ENCODE peak calls at places on chromosomes 7 and 10, in five cellular contexts. X, Y, C, D and M are unnamed samples.

GRCh38 chr10:43928425-43928968 is 279.8 kb upstream of the ZNF32 start:
- DNase-seq in D (no peak), C (no peak), X (no peak), Y (no peak), M (no peak)

GRCh38 chr10:88045116-88045515 is 181.7 kb downstream of the PTEN start:
- DNase-seq in X (no peak), D (no peak), C (no peak), Y (no peak), M (no peak)

GRCh38 chr10:112782176-112782907 is 167.7 kb upstream of the TCF7L2 start:
- DNase-seq in D (peak; percentile 73), X (peak; percentile 36), C (no peak), Y (no peak), M (no peak)

GRCh38 chr7:66114743-66115727 is at the start of gene CRCP:
- DNase-seq in C (peak; percentile 93), D (peak; percentile 92), Y (peak; percentile 84), X (peak; percentile 87), M (peak; percentile 67)

GRCh38 chr10:30018512-30018911 is 40.9 kb downstream of the JCAD start:
- DNase-seq in D (no peak), C (no peak), X (no peak), Y (no peak), M (no peak)

GRCh38 chr10:109987413-109987812 is 20.4 kb upstream of the ADD3 start:
- DNase-seq in X (no peak), C (no peak), D (no peak), Y (peak; percentile 37), M (no peak)

GRCh38 chr10:26621889-26622681 is 75.4 kb upstream of the PDSS1 start:
- DNase-seq in Y (no peak), C (peak; percentile 58), D (peak; percentile 74), X (peak; percentile 56), M (no peak)

GRCh38 chr7:1920266-1920681 is 250.2 kb downstream of the ELFN1 start:
- DNase-seq in C (no peak), Y (no peak), D (no peak), X (no peak), M (no peak)

GRCh38 chr10:70962686-70963085 is 74.3 kb upstream of the PCBD1 start:
- DNase-seq in X (no peak), C (no peak), Y (no peak), D (no peak), M (no peak)

GRCh38 chr7:70598976-70599375 is 533.0 kb upstream of the GALNT17 start:
- DNase-seq in X (no peak), D (no peak), Y (no peak), C (no peak), M (peak; percentile 28)

GRCh38 chr10:128150045-128150493 is 23.8 kb upstream of the MKI67 start:
- DNase-seq in C (no peak), Y (peak; percentile 61), D (peak; percentile 87), X (peak; percentile 53), M (peak; percentile 68)
- TF ChIP-seq POLR2A in C (no peak), Y (no peak), D (no peak), X (no peak), M (no peak)

GRCh38 chr7:100015232-100016208 is at the start of gene ZKSCAN1:
- DNase-seq in C (peak; percentile 95), X (peak; percentile 90), D (peak; percentile 93), Y (peak; percentile 89), M (peak; percentile 93)
- TF ChIP-seq POLR2A in C (peak; percentile 49), X (peak; percentile 93), D (no peak), Y (peak; percentile 89), M (peak; percentile 90)

GRCh38 chr7:104176332-104176731 is 31.5 kb downstream of the ORC5 start:
- DNase-seq in D (no peak), X (no peak), Y (no peak), C (no peak), M (no peak)
- TF ChIP-seq POLR2A in D (no peak), X (no peak), Y (no peak), C (no peak), M (no peak)

GRCh38 chr7:96014617-96015016 is 242.3 kb downstream of the DYNC1I1 start:
- DNase-seq in C (no peak), X (no peak), D (no peak), Y (no peak), M (no peak)
- TF ChIP-seq POLR2A in C (no peak), X (no peak), D (no peak), Y (no peak), M (no peak)

GRCh38 chr10:100076750-100077149 is 4.9 kb downstream of the CPN1 start:
- DNase-seq in Y (no peak), C (no peak), X (no peak), D (no peak), M (no peak)

GRCh38 chr10:100083623-100084022 is 2.0 kb upstream of the CPN1 start:
- DNase-seq in D (no peak), X (no peak), C (no peak), Y (no peak), M (no peak)

GRCh38 chr10:100085596-100085995 is 3.9 kb upstream of the CPN1 start:
- DNase-seq in C (no peak), D (no peak), X (no peak), Y (no peak), M (no peak)

GRCh38 chr10:100075426-100076220 is 6.0 kb downstream of the CPN1 start:
- DNase-seq in C (no peak), X (no peak), D (no peak), Y (no peak), M (no peak)

DNA sequence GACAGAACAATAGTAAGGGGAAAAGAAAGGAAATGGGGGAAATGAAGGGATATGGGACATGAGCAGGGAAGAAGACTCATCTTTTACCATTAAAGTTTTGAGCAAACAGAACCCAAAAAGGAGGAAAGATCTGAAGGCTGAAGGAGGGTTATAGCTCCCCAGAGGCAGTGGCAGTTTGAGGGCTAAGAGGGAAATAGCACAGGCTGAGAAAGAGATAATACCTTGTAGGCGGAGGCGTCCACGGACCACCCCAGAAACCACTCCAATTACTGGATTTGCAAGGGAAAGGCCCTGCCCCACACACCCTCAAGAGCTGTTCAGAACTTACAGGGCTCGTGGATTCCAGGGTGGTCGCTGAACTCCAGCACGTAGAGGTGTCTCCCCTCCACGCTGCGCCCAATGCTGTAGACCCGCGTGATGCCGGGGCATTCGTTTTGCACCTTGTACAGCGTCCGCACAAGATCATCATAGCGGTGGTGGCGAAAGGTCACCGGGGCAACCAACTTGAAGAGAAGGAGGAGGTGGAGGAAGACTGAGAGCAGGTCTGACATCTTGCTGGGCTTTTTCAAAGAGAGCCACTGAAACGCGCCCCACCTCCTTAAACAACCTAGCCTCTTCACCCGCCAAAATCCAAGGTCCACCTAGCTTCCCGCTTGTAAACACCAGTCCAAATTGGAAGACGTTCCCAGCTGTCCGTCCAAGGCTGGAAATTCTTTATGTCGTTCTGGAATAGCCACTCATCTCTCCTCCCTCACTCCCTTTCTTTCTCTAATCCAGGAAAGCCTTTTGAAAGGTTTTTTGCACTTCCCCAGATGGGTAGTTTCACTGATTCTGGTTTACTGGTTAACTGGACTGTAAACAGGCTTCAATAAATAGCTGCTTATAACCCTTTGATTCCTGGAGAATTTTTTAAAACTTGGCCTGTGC is at the start of gene CPN1:
- DNase-seq in C (no peak), X (no peak), D (no peak), Y (no peak), M (no peak)
- TF ChIP-seq POLR2A in C (no peak), X (no peak), D (no peak), Y (no peak), M (no peak)

GRCh38 chr10:62048473-62048872 is 147.0 kb downstream of the ARID5B start:
- DNase-seq in D (no peak), X (no peak), C (no peak), Y (peak; percentile 16), M (no peak)

GRCh38 chr10:62049815-62050626 is 148.5 kb downstream of the ARID5B start:
- DNase-seq in C (no peak), X (no peak), Y (peak; percentile 64), D (no peak), M (no peak)

GRCh38 chr10:62050627-62050924 is 149.1 kb downstream of the ARID5B start:
- DNase-seq in X (no peak), C (no peak), Y (no peak), D (no peak), M (no peak)

GRCh38 chr10:62047960-62048383 is 146.5 kb downstream of the ARID5B start:
- DNase-seq in X (no peak), Y (peak; percentile 42), C (no peak), D (no peak), M (no peak)

GRCh38 chr10:62048919-62049636 is 147.6 kb downstream of the ARID5B start:
- DNase-seq in D (peak; percentile 86), Y (peak; percentile 95), X (peak; percentile 72), C (peak; percentile 92), M (peak; percentile 74)
- TF ChIP-seq POLR2A in D (peak; percentile 44), Y (peak; percentile 40), X (peak; percentile 65), C (peak; percentile 64), M (peak; percentile 74)

GRCh38 chr10:46033602-46034011 is 3.2 kb upstream of the NCOA4 start:
- DNase-seq in Y (peak; percentile 79), D (no peak), C (no peak), X (no peak), M (peak; percentile 73)

GRCh38 chr10:46031648-46032532 is 1.5 kb upstream of the NCOA4 start:
- DNase-seq in C (no peak), Y (peak; percentile 20), D (no peak), X (no peak), M (no peak)

GRCh38 chr10:46026106-46026505 is 4.3 kb downstream of the NCOA4 start:
- DNase-seq in D (no peak), C (no peak), X (no peak), Y (no peak), M (no peak)

GRCh38 chr10:46028584-46029570 is 1.5 kb downstream of the NCOA4 start:
- DNase-seq in D (no peak), C (no peak), Y (peak; percentile 76), X (peak; percentile 62), M (peak; percentile 32)

DNA sequence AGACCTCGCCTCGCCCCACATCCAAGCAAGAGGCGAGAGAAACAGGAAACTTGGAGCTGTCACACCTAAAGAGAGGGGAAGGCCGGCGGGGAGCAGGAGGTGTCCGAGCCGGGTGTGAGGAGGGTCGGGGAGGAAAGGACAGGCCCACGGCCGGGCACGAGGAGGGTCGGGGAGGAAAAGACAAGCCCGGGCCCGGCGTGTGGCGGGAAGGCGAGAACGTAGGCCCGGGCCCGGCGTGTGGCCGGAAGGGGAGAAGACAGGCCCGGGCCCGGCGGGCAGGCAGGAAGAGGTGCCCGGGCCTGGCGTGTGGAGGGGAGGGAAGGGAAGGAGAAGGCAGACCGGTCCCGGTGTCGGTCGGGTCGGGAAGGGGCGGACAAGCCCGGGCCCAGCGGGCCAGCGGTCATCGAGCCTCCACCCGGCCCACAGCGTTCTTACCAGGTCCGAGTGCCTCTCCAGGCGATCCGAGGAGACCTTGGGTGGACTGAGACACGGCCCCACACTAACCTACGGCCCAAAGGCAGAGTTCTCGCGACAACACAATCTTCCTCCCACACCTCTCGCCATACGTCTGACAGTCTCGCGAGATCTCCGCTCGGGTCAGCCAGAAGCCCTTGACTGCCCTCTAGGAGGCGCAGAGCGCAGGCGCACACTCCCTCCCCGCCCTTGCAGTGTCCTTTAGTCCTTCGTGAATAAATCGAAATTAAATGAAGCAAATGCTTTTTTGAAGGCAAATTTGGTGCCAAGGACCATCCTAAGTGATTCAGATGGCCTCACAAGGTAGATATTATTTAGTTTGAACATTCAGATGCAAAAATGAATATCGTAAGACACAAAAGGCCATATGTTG is at the start of gene NCOA4:
- DNase-seq in C (peak; percentile 99), X (peak; percentile 99), Y (peak; percentile 98), D (peak; percentile 99), M (peak; percentile 92)
- TF ChIP-seq POLR2A in C (peak; percentile 54), X (peak; percentile 90), Y (peak; percentile 97), D (peak; percentile 79), M (peak; percentile 90)